ENCODE peak calls at places on chromosomes 1 and 21, in ten cellular contexts. One of them, this sample, is unnamed. For H3K9me3, the result is how much of the 10 kb centered on the place peaks cover.

GRCh38 chr1:161779393-161779792 is 13.3 kb downstream of the ATF6 start:
- DNase-seq in A549: no peak
- DNase-seq in fibroblast of lung: no peak
- DNase-seq in HepG2: no peak
- DNase-seq in H9: no peak
- DNase-seq in mesenchymal stem cell: no peak
- DNase-seq in GM23248: peak
- DNase-seq in mammary epithelial cell: no peak
- DNase-seq in HCT116: no peak
- DNase-seq in PC-9: no peak
- DNase-seq in this sample: no peak

GRCh38 chr1:162676087-162676486 is 43.8 kb downstream of the DDR2 start:
- DNase-seq in mammary epithelial cell: no peak
- DNase-seq in HCT116: no peak
- DNase-seq in A549: peak
- DNase-seq in PC-9: no peak
- DNase-seq in H9: no peak
- DNase-seq in fibroblast of lung: peak
- DNase-seq in mesenchymal stem cell: peak
- DNase-seq in GM23248: peak
- DNase-seq in HepG2: no peak
- DNase-seq in this sample: no peak

GRCh38 chr1:3521426-3521825 is 67.0 kb downstream of the ARHGEF16 start:
- DNase-seq in HepG2: no peak
- DNase-seq in H9: no peak
- DNase-seq in PC-9: no peak
- DNase-seq in A549: no peak
- DNase-seq in HCT116: no peak
- DNase-seq in GM23248: no peak
- DNase-seq in fibroblast of lung: no peak
- DNase-seq in mammary epithelial cell: no peak
- DNase-seq in mesenchymal stem cell: no peak
- DNase-seq in this sample: no peak

GRCh38 chr1:161092621-161093028 is 3.3 kb upstream of the NECTIN4 start:
- DNase-seq in PC-9: peak
- DNase-seq in HepG2: no peak
- DNase-seq in H9: no peak
- DNase-seq in A549: no peak
- DNase-seq in mesenchymal stem cell: no peak
- DNase-seq in HCT116: no peak
- DNase-seq in mammary epithelial cell: peak
- DNase-seq in GM23248: peak
- DNase-seq in fibroblast of lung: no peak
- DNase-seq in this sample: no peak

GRCh38 chr1:33372677-33373076 is 51.8 kb upstream of the A3GALT2 start:
- DNase-seq in H9: no peak
- DNase-seq in HepG2: no peak
- DNase-seq in mammary epithelial cell: no peak
- DNase-seq in PC-9: no peak
- DNase-seq in fibroblast of lung: no peak
- DNase-seq in mesenchymal stem cell: no peak
- DNase-seq in HCT116: no peak
- DNase-seq in A549: no peak
- DNase-seq in GM23248: no peak
- DNase-seq in this sample: no peak

GRCh38 chr1:228141082-228141870 is 1.2 kb downstream of the GUK1 start:
- DNase-seq in H9: peak
- DNase-seq in PC-9: no peak
- DNase-seq in mesenchymal stem cell: peak
- DNase-seq in mammary epithelial cell: peak
- DNase-seq in fibroblast of lung: no peak
- DNase-seq in A549: no peak
- DNase-seq in GM23248: peak
- DNase-seq in HCT116: no peak
- DNase-seq in HepG2: no peak
- DNase-seq in this sample: no peak

GRCh38 chr1:210541680-210542358 is 213.1 kb downstream of the HHAT start:
- DNase-seq in PC-9: no peak
- DNase-seq in HepG2: no peak
- DNase-seq in mesenchymal stem cell: no peak
- DNase-seq in mammary epithelial cell: no peak
- DNase-seq in GM23248: no peak
- DNase-seq in fibroblast of lung: no peak
- DNase-seq in A549: peak
- DNase-seq in HCT116: no peak
- DNase-seq in H9: peak
- DNase-seq in this sample: no peak

GRCh38 chr1:82517586-82517985 is 716.9 kb downstream of the ADGRL2 start:
- DNase-seq in mesenchymal stem cell: peak
- DNase-seq in PC-9: no peak
- DNase-seq in HCT116: no peak
- DNase-seq in A549: no peak
- DNase-seq in HepG2: no peak
- DNase-seq in H9: peak
- DNase-seq in mammary epithelial cell: no peak
- DNase-seq in fibroblast of lung: peak
- DNase-seq in GM23248: peak
- DNase-seq in this sample: peak

GRCh38 chr1:156212833-156213643 is at the start of gene PMF1:
- DNase-seq in H9: peak
- DNase-seq in mammary epithelial cell: peak
- DNase-seq in HCT116: peak
- DNase-seq in fibroblast of lung: peak
- DNase-seq in A549: peak
- DNase-seq in HepG2: peak
- DNase-seq in mesenchymal stem cell: peak
- DNase-seq in GM23248: peak
- DNase-seq in PC-9: peak
- DNase-seq in this sample: peak

GRCh38 chr1:197356723-197357533 is 88.9 kb downstream of the CRB1 start:
- DNase-seq in GM23248: peak
- DNase-seq in HCT116: peak
- DNase-seq in H9: peak
- DNase-seq in fibroblast of lung: peak
- DNase-seq in mammary epithelial cell: peak
- DNase-seq in PC-9: peak
- DNase-seq in mesenchymal stem cell: peak
- DNase-seq in HepG2: peak
- DNase-seq in A549: peak
- DNase-seq in this sample: peak

GRCh38 chr1:160108888-160109662 is 6.5 kb upstream of the ATP1A2 start:
- DNase-seq in GM23248: peak
- DNase-seq in mesenchymal stem cell: peak
- DNase-seq in PC-9: peak
- DNase-seq in HCT116: peak
- DNase-seq in fibroblast of lung: peak
- DNase-seq in mammary epithelial cell: no peak
- DNase-seq in HepG2: peak
- DNase-seq in A549: peak
- DNase-seq in H9: no peak
- DNase-seq in this sample: no peak

GRCh38 chr1:206021796-206022365 is 1.8 kb downstream of the CTSE start:
- DNase-seq in A549: no peak
- DNase-seq in PC-9: peak
- DNase-seq in GM23248: peak
- DNase-seq in mammary epithelial cell: peak
- DNase-seq in HCT116: no peak
- DNase-seq in H9: no peak
- DNase-seq in mesenchymal stem cell: no peak
- DNase-seq in HepG2: no peak
- DNase-seq in fibroblast of lung: no peak
- DNase-seq in this sample: no peak

GRCh38 chr1:226293553-226293920 is 15.4 kb downstream of the LIN9 start:
- DNase-seq in mesenchymal stem cell: no peak
- DNase-seq in fibroblast of lung: no peak
- DNase-seq in mammary epithelial cell: no peak
- DNase-seq in GM23248: no peak
- DNase-seq in PC-9: no peak
- DNase-seq in HepG2: no peak
- DNase-seq in HCT116: no peak
- DNase-seq in H9: no peak
- DNase-seq in A549: no peak
- DNase-seq in this sample: no peak

GRCh38 chr1:189708674-189709073 is 769.0 kb downstream of the BRINP3 start:
- DNase-seq in H9: peak
- DNase-seq in mammary epithelial cell: peak
- DNase-seq in fibroblast of lung: peak
- DNase-seq in GM23248: no peak
- DNase-seq in HepG2: no peak
- DNase-seq in PC-9: no peak
- DNase-seq in HCT116: peak
- DNase-seq in A549: peak
- DNase-seq in mesenchymal stem cell: no peak
- DNase-seq in this sample: no peak

DNA sequence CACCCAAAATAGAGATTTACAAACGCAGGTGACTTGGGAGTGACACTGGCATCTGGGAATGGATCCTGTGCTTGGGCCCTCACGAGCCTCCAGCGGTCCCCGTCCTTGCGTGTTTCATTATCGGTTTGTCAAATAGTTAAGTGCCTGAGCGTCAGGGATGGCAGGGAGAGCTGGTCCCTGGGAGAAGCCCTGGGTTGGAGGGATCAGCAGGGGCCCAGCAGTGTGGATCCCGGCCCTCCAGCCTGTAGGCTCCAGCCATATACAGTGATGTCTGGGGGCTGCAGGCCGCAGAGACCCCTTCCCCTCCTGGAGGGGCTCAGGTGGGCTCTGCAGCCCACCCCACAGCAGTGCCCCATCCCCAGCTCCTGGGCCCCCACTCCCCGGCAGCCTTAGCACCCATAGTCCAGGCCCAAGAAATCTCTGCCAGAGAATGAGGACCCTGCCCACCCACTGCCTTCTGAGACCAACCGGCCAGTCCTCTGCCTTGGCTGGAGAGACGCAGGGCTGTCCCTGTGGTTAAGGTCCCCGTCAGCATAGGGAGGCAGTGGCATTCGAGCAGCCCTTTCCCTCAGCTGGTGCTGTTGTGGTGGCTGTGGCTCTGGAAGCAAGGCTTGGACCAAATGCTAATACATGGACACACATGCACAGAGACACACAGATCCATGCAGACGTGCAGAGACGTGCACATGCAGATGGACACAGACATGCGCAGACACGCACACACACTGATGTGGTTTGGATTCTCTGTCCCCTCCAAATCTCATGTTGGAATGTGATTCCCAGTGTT is 2.4 kb upstream of the SLC19A1 start:
- DNase-seq in HepG2: no peak
- DNase-seq in GM23248: no peak
- DNase-seq in HCT116: no peak
- DNase-seq in PC-9: no peak
- DNase-seq in mesenchymal stem cell: no peak
- DNase-seq in A549: no peak
- DNase-seq in mammary epithelial cell: no peak
- DNase-seq in fibroblast of lung: no peak
- DNase-seq in H9: peak
- DNase-seq in this sample: no peak
- H3K4me2 ChIP-seq in HepG2: peak
- H3K4me2 ChIP-seq in GM23248: no peak
- H3K4me2 ChIP-seq in HCT116: no peak
- H3K4me2 ChIP-seq in PC-9: no peak
- H3K4me2 ChIP-seq in mesenchymal stem cell: no peak
- H3K4me2 ChIP-seq in A549: no peak
- H3K4me2 ChIP-seq in mammary epithelial cell: no peak
- H3K4me2 ChIP-seq in fibroblast of lung: no peak
- H3K4me2 ChIP-seq in H9: no peak
- H3K4me2 ChIP-seq in this sample: no peak

DNA sequence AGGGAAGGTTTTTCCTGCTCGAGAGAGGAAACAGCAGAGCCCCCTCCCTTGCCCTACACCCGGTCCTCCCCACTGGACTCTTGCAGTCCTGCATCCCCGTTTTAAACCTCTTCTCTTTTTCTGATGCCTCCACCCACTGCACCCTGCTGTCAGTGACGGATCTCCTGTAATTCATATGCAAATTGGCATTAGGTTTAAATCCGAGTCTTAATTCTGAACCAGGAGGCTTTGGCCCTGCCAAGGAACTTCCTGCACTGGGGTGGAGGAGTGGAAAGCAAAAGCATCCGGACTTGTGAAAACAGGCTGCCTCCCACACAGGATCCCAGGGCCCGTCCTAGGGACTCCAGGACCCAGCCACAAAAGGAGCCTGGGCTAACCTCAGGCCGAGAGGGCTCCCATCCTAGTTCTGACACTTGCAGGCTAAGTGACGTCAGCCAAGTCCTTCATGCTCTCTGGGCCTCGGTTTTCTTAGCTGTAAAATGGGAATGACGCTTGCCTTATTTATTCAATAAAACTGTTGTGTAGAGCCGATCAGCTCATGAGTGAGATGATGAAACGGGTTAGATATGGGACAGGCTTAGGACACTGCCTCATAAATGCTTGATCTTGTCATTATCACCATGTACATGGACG is 613.3 kb downstream of the AJAP1 start:
- DNase-seq in H9: peak
- DNase-seq in PC-9: no peak
- DNase-seq in GM23248: no peak
- DNase-seq in HCT116: no peak
- DNase-seq in mesenchymal stem cell: no peak
- DNase-seq in HepG2: no peak
- DNase-seq in A549: no peak
- DNase-seq in mammary epithelial cell: no peak
- DNase-seq in fibroblast of lung: no peak
- DNase-seq in this sample: peak
- H3K9me3 ChIP-seq in H9: under half
- H3K9me3 ChIP-seq in PC-9: under half
- H3K9me3 ChIP-seq in GM23248: under half
- H3K9me3 ChIP-seq in HCT116: under half
- H3K9me3 ChIP-seq in mesenchymal stem cell: under half
- H3K9me3 ChIP-seq in HepG2: under half
- H3K9me3 ChIP-seq in A549: under half
- H3K9me3 ChIP-seq in mammary epithelial cell: under half
- H3K9me3 ChIP-seq in fibroblast of lung: under half
- H3K9me3 ChIP-seq in this sample: under half

GRCh38 chr1:208349679-208350330 is 105.6 kb upstream of the PLXNA2 start:
- DNase-seq in fibroblast of lung: no peak
- DNase-seq in mesenchymal stem cell: no peak
- DNase-seq in H9: peak
- DNase-seq in HepG2: no peak
- DNase-seq in GM23248: no peak
- DNase-seq in A549: no peak
- DNase-seq in mammary epithelial cell: no peak
- DNase-seq in HCT116: no peak
- DNase-seq in PC-9: no peak
- DNase-seq in this sample: peak
- H3K4me2 ChIP-seq in fibroblast of lung: no peak
- H3K4me2 ChIP-seq in mesenchymal stem cell: no peak
- H3K4me2 ChIP-seq in H9: no peak
- H3K4me2 ChIP-seq in HepG2: no peak
- H3K4me2 ChIP-seq in GM23248: no peak
- H3K4me2 ChIP-seq in A549: no peak
- H3K4me2 ChIP-seq in mammary epithelial cell: no peak
- H3K4me2 ChIP-seq in HCT116: no peak
- H3K4me2 ChIP-seq in PC-9: no peak
- H3K4me2 ChIP-seq in this sample: peak

DNA sequence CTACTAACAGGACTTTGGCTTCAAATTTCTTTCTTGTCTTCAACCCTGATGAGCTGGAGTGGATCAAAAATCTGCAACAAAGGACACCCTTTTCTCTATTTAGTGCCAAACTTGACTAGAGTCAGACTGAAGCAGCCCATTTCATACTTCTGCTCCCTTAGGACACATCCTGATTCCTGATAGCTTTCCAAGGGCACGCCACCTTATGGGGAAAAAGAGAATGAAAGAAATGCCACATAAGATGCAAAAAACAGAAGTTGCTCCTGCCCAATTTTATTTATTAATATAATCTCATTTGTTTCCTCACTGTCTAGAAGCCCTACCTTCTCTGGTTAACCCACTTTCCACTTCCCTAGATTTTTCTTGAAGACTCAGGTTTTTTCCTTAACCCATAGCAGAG is 72.7 kb upstream of the NBPF4 start:
- DNase-seq in mesenchymal stem cell: peak
- DNase-seq in GM23248: peak
- DNase-seq in PC-9: no peak
- DNase-seq in HepG2: peak
- DNase-seq in fibroblast of lung: peak
- DNase-seq in A549: peak
- DNase-seq in mammary epithelial cell: peak
- DNase-seq in H9: no peak
- DNase-seq in HCT116: peak
- DNase-seq in this sample: no peak
- H3K9me3 ChIP-seq in mesenchymal stem cell: under half
- H3K9me3 ChIP-seq in GM23248: under half
- H3K9me3 ChIP-seq in PC-9: under half
- H3K9me3 ChIP-seq in HepG2: under half
- H3K9me3 ChIP-seq in fibroblast of lung: under half
- H3K9me3 ChIP-seq in A549: under half
- H3K9me3 ChIP-seq in mammary epithelial cell: under half
- H3K9me3 ChIP-seq in H9: under half
- H3K9me3 ChIP-seq in HCT116: under half
- H3K9me3 ChIP-seq in this sample: under half

This sample was measured in neuronal stem cell.